ENCODE peak calls at places on chromosomes 7 and 10, in six cellular contexts. D is endothelial cell, X is AG04450, L is epithelial cell of esophagus, C is fibroblast of lung, O is AG09319. I is an unnamed sample.

GRCh38 chr10:124568858-124569622 is 107.4 kb downstream of the LHPP start:
- DNase-seq in D (no peak), X (no peak), L (no peak), C (no peak), O (no peak), I (no peak)

GRCh38 chr10:110336111-110336721 is 31.5 kb upstream of the SMNDC1 start:
- DNase-seq in D (no peak), X (peak), L (peak), C (peak), O (peak), I (no peak)

GRCh38 chr10:51892965-51893658 is 193.7 kb upstream of the CSTF2T start:
- DNase-seq in D (peak), X (no peak), L (peak), C (peak), O (no peak), I (peak)

GRCh38 chr7:24035653-24036414 is 248.2 kb upstream of the NPY start:
- DNase-seq in D (no peak), X (no peak), L (no peak), C (no peak), O (no peak), I (no peak)

GRCh38 chr7:20146461-20146860 is 70.7 kb downstream of the MACC1 start:
- DNase-seq in D (no peak), X (no peak), L (no peak), C (peak), O (peak), I (no peak)

GRCh38 chr7:49580000-49580399 is 193.4 kb upstream of the VWC2 start:
- DNase-seq in D (no peak), X (no peak), L (peak), C (no peak), O (no peak), I (no peak)

GRCh38 chr10:107341281-107341680 is 176.8 kb upstream of the SORCS1 start:
- DNase-seq in D (no peak), X (no peak), L (no peak), C (no peak), O (no peak), I (no peak)

GRCh38 chr7:44949315-44949714 is 29.5 kb downstream of the MYO1G start:
- DNase-seq in D (no peak), X (no peak), L (no peak), C (no peak), O (no peak), I (no peak)

GRCh38 chr7:127658979-127659378 is 7.0 kb downstream of the SND1 start:
- DNase-seq in D (no peak), X (no peak), L (no peak), C (no peak), O (no peak), I (no peak)

GRCh38 chr7:44073664-44074348 is 8.4 kb upstream of the PGAM2 start:
- DNase-seq in D (no peak), X (no peak), L (peak), C (no peak), O (no peak), I (peak)

GRCh38 chr10:11993834-11994468 is 48.7 kb downstream of the UPF2 start:
- DNase-seq in D (no peak), X (no peak), L (no peak), C (no peak), O (no peak), I (no peak)

GRCh38 chr10:119161680-119162079 is 3.8 kb downstream of the SFXN4 start:
- DNase-seq in D (no peak), X (no peak), L (peak), C (peak), O (no peak), I (no peak)

GRCh38 chr10:129963831-129964501 is at the start of gene EBF3:
- DNase-seq in D (peak), X (no peak), L (peak), C (no peak), O (no peak), I (peak)

GRCh38 chr10:62554632-62555199 is 180.5 kb downstream of the ZNF365 start:
- DNase-seq in D (no peak), X (no peak), L (peak), C (peak), O (peak), I (peak)

GRCh38 chr10:73892314-73893080 is 18.1 kb upstream of the CAMK2G start:
- DNase-seq in D (no peak), X (no peak), L (peak), C (peak), O (no peak), I (no peak)

GRCh38 chr10:100232101-100232500 is 2.7 kb upstream of the CHUK start:
- DNase-seq in D (no peak), X (peak), L (no peak), C (peak), O (peak), I (no peak)

GRCh38 chr7:73623798-73624668 is at the start of gene MLXIPL:
- DNase-seq in D (peak), X (no peak), L (peak), C (peak), O (no peak), I (peak)

GRCh38 chr10:111879964-111880363 is 303.6 kb downstream of the GPAM start:
- DNase-seq in D (no peak), X (no peak), L (no peak), C (no peak), O (no peak), I (no peak)

GRCh38 chr10:113543455-113543955 is 9.3 kb upstream of the HABP2 start:
- DNase-seq in D (no peak), X (no peak), L (no peak), C (no peak), O (no peak), I (no peak)

GRCh38 chr10:987635-987905 is 664 bp upstream of the GTPBP4 start:
- DNase-seq in D (no peak), X (no peak), L (peak), C (peak), O (no peak), I (no peak)

GRCh38 chr7:47453093-47454056 is 128.5 kb downstream of the TNS3 start:
- DNase-seq in D (no peak), X (peak), L (peak), C (peak), O (peak), I (no peak)

GRCh38 chr7:20783131-20783715 is 3.5 kb downstream of the SP8 start:
- DNase-seq in D (no peak), X (no peak), L (no peak), C (no peak), O (no peak), I (no peak)

GRCh38 chr10:79320785-79321493 is 26.3 kb upstream of the PPIF start:
- DNase-seq in D (no peak), X (peak), L (peak), C (peak), O (peak), I (peak)

GRCh38 chr7:16982640-16983103 is 100.9 kb upstream of the AGR3 start:
- DNase-seq in D (no peak), X (no peak), L (peak), C (peak), O (no peak), I (peak)

GRCh38 chr7:72751378-72751777 is 76.6 kb downstream of the TYW1B start:
- DNase-seq in D (no peak), X (no peak), L (no peak), C (no peak), O (no peak), I (no peak)

GRCh38 chr10:80471009-80471408 is 16.9 kb downstream of the TSPAN14 start:
- DNase-seq in D (no peak), X (no peak), L (peak), C (no peak), O (no peak), I (peak)

GRCh38 chr7:82012453-82012852 is 242.6 kb upstream of the HGF start:
- DNase-seq in D (no peak), X (no peak), L (no peak), C (peak), O (no peak), I (no peak)

GRCh38 chr10:132944510-132944909 is 2.1 kb upstream of the CFAP46 start:
- DNase-seq in D (no peak), X (no peak), L (no peak), C (no peak), O (no peak), I (no peak)

GRCh38 chr10:15201589-15202300 is 33.3 kb upstream of the NMT2 start:
- DNase-seq in D (no peak), X (no peak), L (peak), C (peak), O (no peak), I (no peak)

GRCh38 chr7:106542550-106543220 is 118.3 kb downstream of the CCDC71L start:
- DNase-seq in D (peak), X (peak), L (peak), C (peak), O (peak), I (peak)

GRCh38 chr7:51970961-51971655 is 654.5 kb upstream of the COBL start:
- DNase-seq in D (no peak), X (no peak), L (no peak), C (no peak), O (no peak), I (no peak)

GRCh38 chr7:38840736-38841460 is 68.1 kb downstream of the VPS41 start:
- DNase-seq in D (no peak), X (peak), L (peak), C (peak), O (peak), I (no peak)

GRCh38 chr7:271266-272107 is 18.5 kb upstream of the FOXL3 start:
- DNase-seq in D (no peak), X (no peak), L (no peak), C (no peak), O (no peak), I (no peak)

GRCh38 chr7:39735903-39736302 is 112.5 kb downstream of the RALA start:
- DNase-seq in D (no peak), X (no peak), L (no peak), C (no peak), O (no peak), I (peak)

GRCh38 chr10:124176309-124177179 is 83.1 kb upstream of the CHST15 start:
- DNase-seq in D (no peak), X (no peak), L (no peak), C (no peak), O (no peak), I (no peak)

DNA sequence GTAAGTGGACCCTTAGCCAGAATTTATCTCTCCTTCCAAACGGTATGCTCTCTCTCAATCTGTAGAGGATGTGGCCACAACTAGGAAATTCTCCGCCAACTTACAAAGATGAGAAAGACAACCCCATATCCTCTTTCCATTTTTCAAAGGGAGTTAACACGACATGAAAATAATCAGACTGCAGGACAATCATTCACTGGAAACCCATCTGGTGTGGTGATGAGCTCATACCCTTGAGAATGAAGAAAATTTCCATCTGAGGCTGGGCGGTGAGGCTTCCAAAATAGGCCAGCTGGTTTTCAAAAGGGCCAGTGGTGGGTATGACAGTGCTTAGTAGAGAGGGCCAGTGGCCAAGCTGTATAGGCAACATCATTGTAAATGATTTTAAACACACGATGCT is 369.6 kb downstream of the FRMD4A start:
- DNase-seq in D (no peak), X (peak), L (peak), C (peak), O (peak), I (no peak)
- TF ChIP-seq CTCF in D (no peak), X (no peak), L (no peak), C (no peak), O (no peak), I (no peak)

GRCh38 chr10:97539523-97540200 is 32.9 kb upstream of the ANKRD2 start:
- DNase-seq in D (peak), X (peak), L (peak), C (peak), O (peak), I (no peak)
- TF ChIP-seq CTCF in D (no peak), X (peak), L (peak), C (peak), O (peak), I (no peak)

GRCh38 chr7:130611206-130611605 is 57.3 kb downstream of the COPG2 start:
- DNase-seq in D (no peak), X (no peak), L (no peak), C (no peak), O (no peak), I (no peak)

DNA sequence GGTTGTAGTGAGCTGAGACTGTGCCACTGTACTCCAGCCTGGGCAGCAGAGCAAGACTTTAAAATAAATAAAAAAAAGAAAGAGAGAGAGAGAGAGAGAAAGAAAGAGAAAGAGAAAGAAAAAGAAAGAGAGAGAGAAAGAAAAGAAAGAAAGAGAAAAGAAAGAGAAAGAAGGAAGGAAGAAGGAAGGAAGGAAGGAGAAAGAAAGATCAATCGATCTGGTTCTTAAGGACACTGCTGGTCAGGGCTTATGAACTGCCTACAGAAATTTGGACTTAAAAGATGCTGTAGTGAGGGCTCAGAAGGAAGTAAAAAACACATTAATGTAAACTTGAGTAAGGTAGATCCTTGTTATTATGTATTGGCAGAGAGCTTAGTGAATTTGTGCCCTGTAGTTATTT is 62.4 kb downstream of the COPG2 start:
- DNase-seq in D (no peak), X (no peak), L (no peak), C (no peak), O (no peak), I (no peak)
- TF ChIP-seq CTCF in D (no peak), X (no peak), L (no peak), C (no peak), O (no peak), I (peak)

GRCh38 chr7:140541176-140541512 is 61.8 kb upstream of the MKRN1 start:
- DNase-seq in D (no peak), X (no peak), L (no peak), C (no peak), O (no peak), I (no peak)
- TF ChIP-seq CTCF in D (no peak), X (no peak), L (no peak), C (no peak), O (no peak), I (no peak)

GRCh38 chr10:92142949-92143348 is 147.9 kb downstream of the CPEB3 start:
- DNase-seq in D (no peak), X (no peak), L (no peak), C (no peak), O (no peak), I (no peak)

GRCh38 chr10:92146781-92147180 is 144.1 kb downstream of the CPEB3 start:
- DNase-seq in D (no peak), X (no peak), L (no peak), C (no peak), O (no peak), I (no peak)

GRCh38 chr10:92146072-92146471 is 144.8 kb downstream of the CPEB3 start:
- DNase-seq in D (no peak), X (no peak), L (no peak), C (no peak), O (no peak), I (no peak)

GRCh38 chr10:92142512-92142911 is 148.4 kb downstream of the CPEB3 start:
- DNase-seq in D (no peak), X (no peak), L (no peak), C (no peak), O (no peak), I (no peak)
- TF ChIP-seq CTCF in D (no peak), X (no peak), L (peak), C (no peak), O (no peak), I (no peak)

DNA sequence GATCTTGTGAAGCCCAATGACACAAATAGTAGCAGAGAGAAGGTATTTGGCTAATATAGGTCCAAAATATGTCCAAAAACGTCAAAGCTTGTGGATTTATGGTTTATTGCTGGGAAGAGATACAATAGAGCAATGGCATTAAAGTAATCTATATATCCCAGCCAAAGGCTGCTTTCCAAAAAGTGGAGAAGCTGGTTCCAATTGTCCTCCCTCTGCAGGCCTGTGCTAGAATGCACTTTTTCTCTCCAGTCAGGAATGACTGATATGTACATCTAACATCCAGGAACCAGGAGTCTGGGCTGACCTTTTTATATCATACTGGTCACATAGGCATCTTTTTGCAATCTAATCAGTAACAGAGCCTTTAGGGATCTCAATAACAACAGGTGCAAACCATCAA is 167.1 kb upstream of the FAM3C start:
- DNase-seq in D (peak), X (no peak), L (peak), C (no peak), O (no peak), I (no peak)
- TF ChIP-seq CTCF in D (peak), X (peak), L (peak), C (peak), O (peak), I (no peak)

GRCh38 chr7:86760236-86760635 is 116.5 kb downstream of the GRM3 start:
- DNase-seq in D (no peak), X (no peak), L (no peak), C (no peak), O (no peak), I (no peak)

GRCh38 chr7:86765931-86766330 is 122.2 kb downstream of the GRM3 start:
- DNase-seq in D (no peak), X (no peak), L (no peak), C (no peak), O (no peak), I (no peak)

GRCh38 chr7:86762129-86762528 is 118.4 kb downstream of the GRM3 start:
- DNase-seq in D (no peak), X (no peak), L (no peak), C (no peak), O (no peak), I (no peak)
- TF ChIP-seq CTCF in D (no peak), X (no peak), L (no peak), C (no peak), O (no peak), I (no peak)

GRCh38 chr7:108094375-108094774 is 35.8 kb downstream of the LAMB4 start:
- DNase-seq in D (no peak), X (no peak), L (no peak), C (peak), O (peak), I (no peak)

GRCh38 chr7:108094933-108095710 is 35.0 kb downstream of the LAMB4 start:
- DNase-seq in D (no peak), X (no peak), L (peak), C (peak), O (peak), I (no peak)

GRCh38 chr7:108096996-108097395 is 33.2 kb downstream of the LAMB4 start:
- DNase-seq in D (no peak), X (no peak), L (no peak), C (no peak), O (no peak), I (no peak)

GRCh38 chr7:108099650-108100049 is 30.5 kb downstream of the LAMB4 start:
- DNase-seq in D (no peak), X (no peak), L (peak), C (peak), O (no peak), I (no peak)

DNA sequence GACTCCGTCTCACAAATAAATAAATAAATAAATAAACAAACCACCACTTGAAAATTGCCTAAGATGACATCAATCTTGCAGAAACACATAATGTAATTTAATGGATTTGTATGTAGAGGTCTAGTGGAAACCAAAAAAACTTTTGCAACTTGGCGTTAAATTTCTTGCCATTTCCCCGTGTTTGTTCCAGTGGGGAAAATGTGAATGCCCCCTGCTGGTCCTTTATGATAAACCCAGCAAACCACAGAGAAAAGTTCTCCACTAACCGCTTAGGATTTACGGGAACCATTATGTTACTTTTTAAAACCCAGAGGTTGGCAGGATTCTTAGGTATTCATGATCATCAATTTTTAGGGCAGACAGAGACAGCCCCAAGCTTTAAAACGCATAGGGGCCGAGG is 32.5 kb downstream of the LAMB4 start:
- DNase-seq in D (peak), X (no peak), L (peak), C (no peak), O (no peak), I (no peak)
- TF ChIP-seq CTCF in D (peak), X (peak), L (peak), C (no peak), O (no peak), I (peak)